ENCODE peak calls at places on chromosome 3, in eight cellular contexts. One of them, this sample, is unnamed.

GRCh38 chr3:65006300-65006739 is 318.5 kb upstream of the ADAMTS9 start:
- DNase-seq in GM13977: no peak
- DNase-seq in HFFc6: no peak
- DNase-seq in colonic mucosa: no peak
- DNase-seq in tibial artery: no peak
- DNase-seq in PC-9: no peak
- DNase-seq in HFF-Myc: peak
- DNase-seq in WERI-Rb-1: no peak
- DNase-seq in this sample: no peak

GRCh38 chr3:58214484-58215316 is 3.9 kb upstream of the DNASE1L3 start:
- DNase-seq in GM13977: peak
- DNase-seq in WERI-Rb-1: no peak
- DNase-seq in PC-9: peak
- DNase-seq in colonic mucosa: no peak
- DNase-seq in HFF-Myc: no peak
- DNase-seq in HFFc6: no peak
- DNase-seq in tibial artery: no peak
- DNase-seq in this sample: peak

GRCh38 chr3:13411186-13411860 is 8.8 kb downstream of the NUP210 start:
- DNase-seq in HFFc6: no peak
- DNase-seq in GM13977: no peak
- DNase-seq in HFF-Myc: no peak
- DNase-seq in WERI-Rb-1: no peak
- DNase-seq in tibial artery: no peak
- DNase-seq in colonic mucosa: no peak
- DNase-seq in PC-9: no peak
- DNase-seq in this sample: no peak

GRCh38 chr3:66378256-66378655 is 122.6 kb downstream of the LRIG1 start:
- DNase-seq in WERI-Rb-1: no peak
- DNase-seq in tibial artery: no peak
- DNase-seq in GM13977: no peak
- DNase-seq in PC-9: no peak
- DNase-seq in HFFc6: no peak
- DNase-seq in HFF-Myc: no peak
- DNase-seq in colonic mucosa: no peak
- DNase-seq in this sample: no peak

GRCh38 chr3:74003712-74004111 is 379.0 kb upstream of the PDZRN3 start:
- DNase-seq in tibial artery: no peak
- DNase-seq in PC-9: no peak
- DNase-seq in WERI-Rb-1: no peak
- DNase-seq in GM13977: no peak
- DNase-seq in colonic mucosa: no peak
- DNase-seq in HFFc6: no peak
- DNase-seq in HFF-Myc: no peak
- DNase-seq in this sample: no peak

GRCh38 chr3:50003216-50003615 is 63.3 kb downstream of the RBM6 start:
- DNase-seq in colonic mucosa: no peak
- DNase-seq in HFF-Myc: no peak
- DNase-seq in tibial artery: no peak
- DNase-seq in PC-9: no peak
- DNase-seq in GM13977: no peak
- DNase-seq in WERI-Rb-1: no peak
- DNase-seq in HFFc6: no peak
- DNase-seq in this sample: no peak

GRCh38 chr3:117893638-117894037 is 1141.0 kb downstream of the IGSF11 start:
- DNase-seq in tibial artery: no peak
- DNase-seq in PC-9: no peak
- DNase-seq in HFFc6: no peak
- DNase-seq in HFF-Myc: no peak
- DNase-seq in WERI-Rb-1: no peak
- DNase-seq in colonic mucosa: no peak
- DNase-seq in GM13977: no peak
- DNase-seq in this sample: no peak

GRCh38 chr3:81643721-81644120 is 117.7 kb downstream of the GBE1 start:
- DNase-seq in WERI-Rb-1: peak
- DNase-seq in colonic mucosa: no peak
- DNase-seq in HFF-Myc: peak
- DNase-seq in tibial artery: no peak
- DNase-seq in PC-9: no peak
- DNase-seq in GM13977: no peak
- DNase-seq in HFFc6: peak
- DNase-seq in this sample: no peak

GRCh38 chr3:191087391-191087790 is 111.7 kb upstream of the OSTN start:
- DNase-seq in HFF-Myc: no peak
- DNase-seq in PC-9: no peak
- DNase-seq in WERI-Rb-1: no peak
- DNase-seq in tibial artery: no peak
- DNase-seq in colonic mucosa: no peak
- DNase-seq in GM13977: no peak
- DNase-seq in HFFc6: no peak
- DNase-seq in this sample: no peak

GRCh38 chr3:123920868-123921267 is 36.7 kb upstream of the MYLK start:
- DNase-seq in HFF-Myc: no peak
- DNase-seq in HFFc6: no peak
- DNase-seq in WERI-Rb-1: no peak
- DNase-seq in tibial artery: no peak
- DNase-seq in GM13977: no peak
- DNase-seq in colonic mucosa: no peak
- DNase-seq in PC-9: no peak
- DNase-seq in this sample: no peak

GRCh38 chr3:151305081-151305777 is 11.4 kb downstream of the GPR87 start:
- DNase-seq in GM13977: no peak
- DNase-seq in HFF-Myc: peak
- DNase-seq in HFFc6: peak
- DNase-seq in WERI-Rb-1: no peak
- DNase-seq in PC-9: peak
- DNase-seq in tibial artery: no peak
- DNase-seq in colonic mucosa: peak
- DNase-seq in this sample: no peak
- TF ChIP-seq CTCF in GM13977: no peak
- TF ChIP-seq CTCF in HFF-Myc: no peak
- TF ChIP-seq CTCF in HFFc6: peak
- TF ChIP-seq CTCF in WERI-Rb-1: no peak
- TF ChIP-seq CTCF in PC-9: no peak
- TF ChIP-seq CTCF in tibial artery: no peak
- TF ChIP-seq CTCF in colonic mucosa: no peak
- TF ChIP-seq CTCF in this sample: no peak

GRCh38 chr3:52198643-52199608 is 966 bp downstream of the ALAS1 start:
- DNase-seq in PC-9: no peak
- DNase-seq in WERI-Rb-1: no peak
- DNase-seq in HFF-Myc: no peak
- DNase-seq in GM13977: no peak
- DNase-seq in HFFc6: no peak
- DNase-seq in colonic mucosa: no peak
- DNase-seq in tibial artery: no peak
- DNase-seq in this sample: no peak

GRCh38 chr3:52195823-52196331 is 2.1 kb upstream of the ALAS1 start:
- DNase-seq in WERI-Rb-1: no peak
- DNase-seq in PC-9: no peak
- DNase-seq in GM13977: no peak
- DNase-seq in HFFc6: peak
- DNase-seq in colonic mucosa: peak
- DNase-seq in HFF-Myc: peak
- DNase-seq in tibial artery: no peak
- DNase-seq in this sample: no peak

GRCh38 chr3:52197499-52197841 is 490 bp upstream of the ALAS1 start:
- DNase-seq in tibial artery: no peak
- DNase-seq in colonic mucosa: no peak
- DNase-seq in HFFc6: no peak
- DNase-seq in WERI-Rb-1: no peak
- DNase-seq in PC-9: no peak
- DNase-seq in HFF-Myc: no peak
- DNase-seq in GM13977: no peak
- DNase-seq in this sample: no peak

GRCh38 chr3:52196977-52197376 is 983 bp upstream of the ALAS1 start:
- DNase-seq in colonic mucosa: peak
- DNase-seq in tibial artery: no peak
- DNase-seq in GM13977: no peak
- DNase-seq in HFF-Myc: no peak
- DNase-seq in WERI-Rb-1: no peak
- DNase-seq in PC-9: no peak
- DNase-seq in HFFc6: no peak
- DNase-seq in this sample: no peak

GRCh38 chr3:52197842-52198625 is at the start of gene ALAS1:
- DNase-seq in WERI-Rb-1: peak
- DNase-seq in PC-9: peak
- DNase-seq in HFF-Myc: peak
- DNase-seq in tibial artery: peak
- DNase-seq in HFFc6: peak
- DNase-seq in GM13977: peak
- DNase-seq in colonic mucosa: peak
- DNase-seq in this sample: peak
- TF ChIP-seq CTCF in WERI-Rb-1: peak
- TF ChIP-seq CTCF in PC-9: no peak
- TF ChIP-seq CTCF in HFF-Myc: no peak
- TF ChIP-seq CTCF in tibial artery: peak
- TF ChIP-seq CTCF in HFFc6: peak
- TF ChIP-seq CTCF in GM13977: no peak
- TF ChIP-seq CTCF in colonic mucosa: no peak
- TF ChIP-seq CTCF in this sample: no peak

GRCh38 chr3:129608087-129608935 is 1.8 kb upstream of the PLXND1 start:
- DNase-seq in colonic mucosa: no peak
- DNase-seq in HFF-Myc: no peak
- DNase-seq in WERI-Rb-1: peak
- DNase-seq in GM13977: no peak
- DNase-seq in tibial artery: no peak
- DNase-seq in HFFc6: no peak
- DNase-seq in PC-9: no peak
- DNase-seq in this sample: no peak
- TF ChIP-seq CTCF in colonic mucosa: no peak
- TF ChIP-seq CTCF in HFF-Myc: peak
- TF ChIP-seq CTCF in WERI-Rb-1: peak
- TF ChIP-seq CTCF in GM13977: no peak
- TF ChIP-seq CTCF in tibial artery: no peak
- TF ChIP-seq CTCF in HFFc6: peak
- TF ChIP-seq CTCF in PC-9: no peak
- TF ChIP-seq CTCF in this sample: no peak

DNA sequence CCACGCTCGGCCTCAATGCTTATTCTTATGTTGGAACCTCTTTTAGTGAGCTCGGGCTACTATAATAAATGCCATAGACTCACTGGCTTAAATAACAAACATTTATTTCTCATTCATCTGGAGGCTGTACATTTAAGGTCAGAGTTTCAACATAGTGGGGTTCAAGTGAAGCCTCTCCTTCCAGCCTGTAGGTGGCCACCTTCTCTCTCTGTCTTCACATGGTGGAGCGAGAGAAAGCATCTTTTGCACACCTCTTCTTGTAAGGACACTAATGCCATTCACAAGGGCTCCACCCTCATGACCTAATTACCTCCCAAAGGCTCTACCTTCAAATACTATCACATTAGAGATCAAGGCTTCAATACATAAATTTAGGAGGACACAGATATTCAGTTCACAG is 520.3 kb upstream of the EPHA6 start:
- DNase-seq in PC-9: no peak
- DNase-seq in WERI-Rb-1: no peak
- DNase-seq in colonic mucosa: no peak
- DNase-seq in HFFc6: no peak
- DNase-seq in GM13977: no peak
- DNase-seq in tibial artery: no peak
- DNase-seq in HFF-Myc: no peak
- DNase-seq in this sample: no peak
- TF ChIP-seq CTCF in PC-9: no peak
- TF ChIP-seq CTCF in WERI-Rb-1: peak
- TF ChIP-seq CTCF in colonic mucosa: no peak
- TF ChIP-seq CTCF in HFFc6: no peak
- TF ChIP-seq CTCF in GM13977: no peak
- TF ChIP-seq CTCF in tibial artery: no peak
- TF ChIP-seq CTCF in HFF-Myc: no peak
- TF ChIP-seq CTCF in this sample: no peak

GRCh38 chr3:186514296-186515002 is 29.7 kb downstream of the CRYGS start:
- DNase-seq in HFF-Myc: no peak
- DNase-seq in PC-9: no peak
- DNase-seq in GM13977: no peak
- DNase-seq in WERI-Rb-1: peak
- DNase-seq in HFFc6: no peak
- DNase-seq in colonic mucosa: no peak
- DNase-seq in tibial artery: no peak
- DNase-seq in this sample: no peak
- TF ChIP-seq CTCF in HFF-Myc: peak
- TF ChIP-seq CTCF in PC-9: peak
- TF ChIP-seq CTCF in GM13977: peak
- TF ChIP-seq CTCF in WERI-Rb-1: peak
- TF ChIP-seq CTCF in HFFc6: peak
- TF ChIP-seq CTCF in colonic mucosa: peak
- TF ChIP-seq CTCF in tibial artery: no peak
- TF ChIP-seq CTCF in this sample: no peak

GRCh38 chr3:71380096-71380495 is 203.4 kb downstream of the FOXP1 start:
- DNase-seq in tibial artery: no peak
- DNase-seq in HFFc6: no peak
- DNase-seq in WERI-Rb-1: no peak
- DNase-seq in HFF-Myc: no peak
- DNase-seq in PC-9: no peak
- DNase-seq in GM13977: no peak
- DNase-seq in colonic mucosa: no peak
- DNase-seq in this sample: no peak
- TF ChIP-seq CTCF in tibial artery: no peak
- TF ChIP-seq CTCF in HFFc6: peak
- TF ChIP-seq CTCF in WERI-Rb-1: peak
- TF ChIP-seq CTCF in HFF-Myc: peak
- TF ChIP-seq CTCF in PC-9: no peak
- TF ChIP-seq CTCF in GM13977: no peak
- TF ChIP-seq CTCF in colonic mucosa: no peak
- TF ChIP-seq CTCF in this sample: no peak

GRCh38 chr3:101500208-101500607 is 12.8 kb downstream of the SENP7 start:
- DNase-seq in GM13977: no peak
- DNase-seq in PC-9: no peak
- DNase-seq in WERI-Rb-1: no peak
- DNase-seq in colonic mucosa: no peak
- DNase-seq in HFFc6: no peak
- DNase-seq in tibial artery: no peak
- DNase-seq in HFF-Myc: no peak
- DNase-seq in this sample: no peak

GRCh38 chr3:101497803-101498202 is 15.2 kb downstream of the SENP7 start:
- DNase-seq in PC-9: no peak
- DNase-seq in GM13977: no peak
- DNase-seq in colonic mucosa: no peak
- DNase-seq in WERI-Rb-1: no peak
- DNase-seq in tibial artery: no peak
- DNase-seq in HFF-Myc: no peak
- DNase-seq in HFFc6: no peak
- DNase-seq in this sample: no peak

DNA sequence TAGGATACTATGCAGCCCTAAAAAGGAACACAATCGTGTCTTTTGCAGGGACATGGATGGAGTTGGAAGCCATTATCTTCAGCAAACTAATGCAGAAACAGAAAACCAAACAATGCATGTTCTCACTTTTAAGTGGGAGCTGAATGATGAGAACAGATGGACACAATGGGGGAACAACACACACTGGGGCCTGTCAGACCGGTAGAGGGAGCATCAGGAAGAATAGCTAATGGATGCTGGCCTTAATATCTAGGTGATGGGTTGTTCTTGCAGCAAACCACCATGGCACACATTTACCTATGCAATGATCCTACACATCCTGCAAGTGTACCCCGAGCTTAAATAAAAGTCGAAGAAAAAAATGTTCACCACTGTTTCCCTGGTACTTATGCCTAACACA is 17.5 kb downstream of the SENP7 start:
- DNase-seq in WERI-Rb-1: no peak
- DNase-seq in HFF-Myc: no peak
- DNase-seq in HFFc6: no peak
- DNase-seq in GM13977: no peak
- DNase-seq in tibial artery: no peak
- DNase-seq in PC-9: no peak
- DNase-seq in colonic mucosa: no peak
- DNase-seq in this sample: no peak
- TF ChIP-seq CTCF in WERI-Rb-1: no peak
- TF ChIP-seq CTCF in HFF-Myc: peak
- TF ChIP-seq CTCF in HFFc6: peak
- TF ChIP-seq CTCF in GM13977: no peak
- TF ChIP-seq CTCF in tibial artery: no peak
- TF ChIP-seq CTCF in PC-9: no peak
- TF ChIP-seq CTCF in colonic mucosa: no peak
- TF ChIP-seq CTCF in this sample: no peak

GRCh38 chr3:157700405-157700804 is 197.2 kb upstream of the VEPH1 start:
- DNase-seq in tibial artery: no peak
- DNase-seq in colonic mucosa: no peak
- DNase-seq in WERI-Rb-1: peak
- DNase-seq in GM13977: no peak
- DNase-seq in PC-9: no peak
- DNase-seq in HFFc6: no peak
- DNase-seq in HFF-Myc: no peak
- DNase-seq in this sample: no peak
- TF ChIP-seq CTCF in tibial artery: no peak
- TF ChIP-seq CTCF in colonic mucosa: no peak
- TF ChIP-seq CTCF in WERI-Rb-1: peak
- TF ChIP-seq CTCF in GM13977: no peak
- TF ChIP-seq CTCF in PC-9: no peak
- TF ChIP-seq CTCF in HFFc6: peak
- TF ChIP-seq CTCF in HFF-Myc: no peak
- TF ChIP-seq CTCF in this sample: no peak

This sample was measured in GM20000.